ENCODE peak calls at places on chromosomes 12 and 14, in seven cellular contexts. H is GM12878, P is HCT116, O is HepG2, G is SK-N-SH, D is K562, T is H1. Z is an unnamed sample.

GRCh38 chr12:104750061-104750460 is 208.0 kb downstream of the SLC41A2 start:
- DNase-seq in O (no peak), G (no peak), T (no peak), H (no peak), D (no peak), P (no peak), Z (peak)

GRCh38 chr14:23023500-23024152 is 11.1 kb downstream of the PSMB5 start:
- DNase-seq in G (no peak), D (no peak), T (no peak), P (no peak), O (no peak), H (no peak), Z (no peak)

GRCh38 chr12:6280053-6280469 is 30.4 kb upstream of the PLEKHG6 start:
- DNase-seq in D (no peak), T (no peak), P (peak), G (no peak), O (peak), H (no peak), Z (peak)

GRCh38 chr12:83784298-83784890 is 1097.7 kb downstream of the TMTC2 start:
- DNase-seq in O (no peak), P (no peak), T (no peak), D (no peak), H (no peak), G (no peak), Z (no peak)

GRCh38 chr12:53514626-53515290 is 7.5 kb upstream of the NPFF start:
- DNase-seq in H (no peak), P (no peak), D (no peak), O (no peak), G (no peak), T (no peak), Z (peak)

GRCh38 chr14:100723135-100723883 is 3.4 kb upstream of the DLK1 start:
- DNase-seq in H (no peak), G (no peak), D (no peak), T (no peak), P (no peak), O (no peak), Z (no peak)

GRCh38 chr14:102055181-102055901 is 31.5 kb downstream of the HSP90AA1 start:
- DNase-seq in H (no peak), O (peak), T (peak), G (no peak), D (no peak), P (no peak), Z (peak)

GRCh38 chr12:106213721-106214121 is 34.1 kb downstream of the CKAP4 start:
- DNase-seq in G (no peak), O (no peak), T (no peak), P (no peak), H (no peak), D (no peak), Z (no peak)

GRCh38 chr12:89525824-89526770 is at the start of gene POC1B:
- DNase-seq in T (peak), H (peak), G (peak), O (peak), P (peak), D (peak), Z (peak)

GRCh38 chr14:33375781-33376180 is 437.1 kb downstream of the NPAS3 start:
- DNase-seq in D (no peak), G (no peak), H (no peak), T (no peak), P (no peak), O (no peak), Z (no peak)

GRCh38 chr14:75132374-75133086 is 5.7 kb upstream of the NEK9 start:
- DNase-seq in G (peak), D (peak), P (peak), O (peak), T (peak), H (peak), Z (peak)

GRCh38 chr12:19030603-19031002 is 98.9 kb upstream of the PLEKHA5 start:
- DNase-seq in O (no peak), H (no peak), P (no peak), T (no peak), G (no peak), D (no peak), Z (peak)

GRCh38 chr12:115207216-115207915 is 523.4 kb upstream of the TBX3 start:
- DNase-seq in O (no peak), D (no peak), H (no peak), T (no peak), G (no peak), P (no peak), Z (no peak)

GRCh38 chr14:64119535-64119934 is 174.6 kb downstream of the ESR2 start:
- DNase-seq in H (no peak), O (no peak), P (no peak), D (no peak), G (no peak), T (no peak), Z (no peak)

GRCh38 chr12:8123124-8123888 is at the start of gene CLEC4A:
- DNase-seq in G (no peak), P (no peak), T (no peak), D (no peak), O (no peak), H (no peak), Z (no peak)

GRCh38 chr14:60637490-60638452 is 11.5 kb downstream of the SIX1 start:
- DNase-seq in P (no peak), T (peak), G (peak), H (no peak), D (no peak), O (no peak), Z (no peak)

GRCh38 chr14:51953996-51954395 is 35.4 kb upstream of the RTRAF start:
- DNase-seq in G (no peak), O (no peak), H (no peak), D (no peak), T (no peak), P (no peak), Z (no peak)

DNA sequence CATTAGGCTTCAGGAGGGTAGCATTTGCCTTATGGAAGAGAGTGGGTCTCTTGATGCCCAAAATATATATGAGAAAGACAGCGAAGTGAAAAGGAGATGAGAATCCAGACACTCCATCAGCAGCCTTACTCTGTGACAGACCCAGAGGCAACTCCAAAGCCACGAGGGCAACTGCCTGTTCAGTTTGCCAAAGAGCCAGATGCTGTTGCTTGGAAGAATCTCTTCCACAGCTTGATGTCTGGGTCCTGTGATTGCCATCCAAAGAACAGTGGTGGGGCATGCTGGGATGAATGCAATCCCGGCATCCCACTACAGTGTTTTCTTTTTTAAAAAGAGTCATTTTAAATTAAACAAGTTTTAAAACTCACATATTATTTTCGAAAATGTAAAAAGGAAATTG is 10.9 kb upstream of the OTX2 start:
- DNase-seq in D (no peak), O (no peak), T (no peak), P (no peak), G (no peak), H (no peak), Z (no peak)
- TF ChIP-seq JUND in D (no peak), O (no peak), T (no peak), P (no peak), G (no peak), H (no peak), Z (no peak)

GRCh38 chr12:12673296-12673695 is 22.7 kb downstream of the GPR19 start:
- DNase-seq in H (peak), T (peak), P (no peak), G (no peak), O (no peak), D (no peak), Z (no peak)

GRCh38 chr12:12663644-12664294 is 32.2 kb downstream of the GPR19 start:
- DNase-seq in D (no peak), H (no peak), T (no peak), G (no peak), P (no peak), O (no peak), Z (no peak)

GRCh38 chr12:12671850-12672660 is 23.9 kb downstream of the GPR19 start:
- DNase-seq in G (no peak), H (no peak), T (no peak), P (no peak), O (no peak), D (no peak), Z (no peak)

GRCh38 chr12:12665194-12665593 is 30.8 kb downstream of the GPR19 start:
- DNase-seq in T (no peak), H (no peak), P (no peak), O (no peak), D (no peak), G (no peak), Z (no peak)

DNA sequence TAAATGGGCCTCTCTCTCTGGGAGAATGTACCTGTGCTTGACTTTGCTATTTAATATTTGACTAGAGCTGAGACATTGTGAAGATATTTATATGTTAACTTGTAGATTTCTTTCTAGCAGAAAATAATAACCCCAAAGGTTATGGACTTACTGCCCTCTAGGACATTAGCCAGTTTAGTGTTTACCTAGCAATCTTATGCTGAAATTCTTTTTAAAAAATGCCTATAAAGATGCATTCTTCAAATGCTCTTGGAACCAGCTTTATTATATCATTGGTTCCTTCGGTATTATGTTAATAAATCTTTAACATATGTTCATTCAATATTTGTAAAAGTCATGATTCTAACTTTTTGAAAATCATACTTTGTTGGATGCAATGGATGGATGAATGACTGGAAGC is 28.0 kb downstream of the GPR19 start:
- DNase-seq in T (no peak), O (no peak), P (no peak), H (no peak), G (no peak), D (no peak), Z (no peak)
- TF ChIP-seq JUND in T (no peak), O (no peak), P (no peak), H (no peak), G (no peak), D (no peak), Z (no peak)

GRCh38 chr12:47779943-47780504 is 7.0 kb downstream of the SLC48A1 start:
- DNase-seq in P (no peak), O (no peak), G (no peak), D (no peak), T (no peak), H (no peak), Z (no peak)

GRCh38 chr12:47777741-47778558 is 4.9 kb downstream of the SLC48A1 start:
- DNase-seq in H (no peak), P (no peak), D (peak), T (no peak), O (no peak), G (peak), Z (peak)

GRCh38 chr12:47778842-47779241 is 5.8 kb downstream of the SLC48A1 start:
- DNase-seq in T (no peak), P (no peak), H (no peak), G (no peak), D (no peak), O (no peak), Z (no peak)

GRCh38 chr12:47777151-47777550 is 4.1 kb downstream of the SLC48A1 start:
- DNase-seq in O (no peak), G (no peak), D (no peak), P (no peak), H (no peak), T (no peak), Z (no peak)

DNA sequence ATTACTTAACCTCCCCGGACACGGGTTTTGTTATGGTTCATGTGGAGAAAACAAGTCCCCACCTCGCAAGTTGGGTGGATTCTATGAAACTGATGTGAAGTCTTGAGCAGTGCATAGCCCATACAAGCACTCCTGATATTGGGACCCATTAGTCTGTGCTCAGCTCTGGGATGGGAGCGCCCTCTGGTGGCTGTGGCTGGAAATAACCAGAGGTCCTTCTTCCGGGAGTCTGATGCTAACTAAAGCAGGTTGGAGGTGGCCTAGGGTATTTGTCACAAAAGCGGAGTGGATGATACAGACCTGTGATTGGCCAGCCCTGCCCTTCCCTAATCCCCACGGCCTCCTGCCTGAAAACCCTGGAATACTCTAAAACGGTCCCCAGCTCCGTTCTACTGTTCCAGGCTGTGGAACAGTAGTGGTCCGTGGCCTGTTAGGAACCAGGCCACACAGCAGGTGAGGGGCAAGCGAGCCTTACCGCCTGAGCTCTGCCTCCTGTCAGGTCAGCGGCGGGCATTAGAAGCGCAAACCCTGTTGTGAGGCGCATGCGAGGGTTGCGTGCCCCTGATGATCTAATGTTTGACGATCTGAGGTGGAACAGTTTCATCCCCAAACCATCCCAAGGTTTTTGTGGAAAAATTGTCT is 6.4 kb downstream of the SLC48A1 start:
- DNase-seq in O (peak), P (peak), G (peak), D (peak), T (peak), H (peak), Z (peak)
- TF ChIP-seq JUND in O (no peak), P (no peak), G (no peak), D (no peak), T (no peak), H (no peak), Z (no peak)

GRCh38 chr14:53517276-53517960 is 364.3 kb upstream of the DDHD1 start:
- DNase-seq in P (no peak), G (no peak), O (no peak), H (no peak), T (no peak), D (no peak), Z (no peak)

GRCh38 chr14:53516261-53516774 is 363.2 kb upstream of the DDHD1 start:
- DNase-seq in O (no peak), D (no peak), G (no peak), T (no peak), P (no peak), H (no peak), Z (no peak)

GRCh38 chr14:53520529-53520928 is 367.4 kb upstream of the DDHD1 start:
- DNase-seq in D (no peak), P (no peak), G (no peak), H (no peak), O (no peak), T (no peak), Z (no peak)

GRCh38 chr14:53515264-53515663 is 362.1 kb upstream of the DDHD1 start:
- DNase-seq in D (no peak), P (no peak), G (no peak), O (no peak), T (no peak), H (no peak), Z (no peak)

GRCh38 chr14:53519137-53519536 is 366.0 kb upstream of the DDHD1 start:
- DNase-seq in P (no peak), G (no peak), O (no peak), T (no peak), H (no peak), D (no peak), Z (no peak)
- TF ChIP-seq JUND in P (no peak), G (no peak), O (no peak), T (no peak), H (no peak), D (no peak), Z (no peak)

DNA sequence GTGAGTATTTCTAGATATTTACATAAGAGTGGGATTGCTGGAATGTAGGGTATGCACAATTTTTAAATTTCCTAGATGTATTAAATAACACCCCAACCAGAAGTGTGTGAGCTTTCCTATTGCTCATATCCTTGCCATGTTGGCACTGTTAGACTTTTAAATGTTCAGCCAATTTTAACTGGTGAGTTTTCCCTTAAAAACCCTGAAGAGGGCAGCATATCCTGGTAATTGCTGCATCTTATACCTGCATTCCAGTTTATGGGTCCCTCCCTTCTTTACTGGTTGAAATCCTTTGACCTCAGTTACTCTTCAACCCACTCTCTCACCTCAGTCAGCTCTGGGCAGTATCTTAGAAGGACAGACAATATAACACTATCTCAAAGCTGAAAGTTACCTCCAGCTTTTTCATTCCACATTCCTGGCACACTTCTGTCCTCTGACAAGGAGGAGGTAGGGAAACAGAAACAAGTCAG is 270.6 kb downstream of the PAWR start:
- DNase-seq in G (no peak), H (no peak), O (peak), T (no peak), P (peak), D (no peak), Z (peak)
- TF ChIP-seq JUND in G (no peak), H (no peak), O (no peak), T (no peak), P (no peak), D (no peak), Z (no peak)

GRCh38 chr12:120399531-120399930 is 30.6 kb upstream of the MSI1 start:
- DNase-seq in H (peak), P (no peak), G (no peak), T (no peak), D (no peak), O (no peak), Z (no peak)
- TF ChIP-seq JUND in H (no peak), P (no peak), G (peak), T (no peak), D (no peak), O (no peak), Z (no peak)

GRCh38 chr12:92927436-92928116 is 1.5 kb downstream of the EEA1 start:
- DNase-seq in D (peak), P (no peak), T (no peak), H (no peak), G (no peak), O (peak), Z (no peak)
- TF ChIP-seq JUND in D (peak), P (no peak), T (peak), H (no peak), G (peak), O (no peak), Z (no peak)

Z was measured in T47D.